ENCODE peak calls at places on chromosomes 7 and 10, in five cellular contexts. B is fibroblast of lung, V is NT2/D1, Q is HuH-7.5, S is BE2C. M is an unnamed sample.

GRCh38 chr7:128827248-128827958 is 2.8 kb upstream of the FLNC start:
- DNase-seq in B (peak), V (no peak), Q (no peak), S (peak), M (no peak)

GRCh38 chr10:73218466-73219191 is 28.4 kb downstream of the DNAJC9 start:
- DNase-seq in B (peak), V (no peak), Q (peak), S (no peak), M (no peak)

GRCh38 chr7:158473238-158473637 is 114.4 kb downstream of the PTPRN2 start:
- DNase-seq in B (peak), V (no peak), Q (no peak), S (no peak), M (peak)

GRCh38 chr7:17436126-17436525 is 137.7 kb downstream of the AHR start:
- DNase-seq in B (no peak), V (no peak), Q (no peak), S (no peak), M (no peak)

GRCh38 chr10:131767716-131768115 is 133.1 kb upstream of the PPP2R2D start:
- DNase-seq in B (no peak), V (no peak), Q (no peak), S (no peak), M (no peak)

GRCh38 chr10:110530131-110530831 is 32.6 kb downstream of the DUSP5 start:
- DNase-seq in B (peak), V (peak), Q (peak), S (peak), M (no peak)

GRCh38 chr7:13641699-13642098 is 347.8 kb downstream of the ETV1 start:
- DNase-seq in B (peak), V (no peak), Q (no peak), S (no peak), M (no peak)

GRCh38 chr7:138460649-138461607 is 869 bp downstream of the TRIM24 start:
- DNase-seq in B (peak), V (peak), Q (peak), S (peak), M (peak)

GRCh38 chr7:154578351-154578750 is 424.6 kb downstream of the PAXIP1 start:
- DNase-seq in B (no peak), V (no peak), Q (no peak), S (no peak), M (no peak)